ENCODE peak calls at places on chromosomes 6 and 20, in eight cellular contexts. Z is uterus, O is GM23338, F is colonic mucosa, Q is A549, I is adrenal gland, R is astrocyte of the cerebellum, D is PC-9. X is an unnamed sample.

GRCh38 chr6:140271759-140272377 is 897.4 kb upstream of the CITED2 start:
- DNase-seq in Q (no peak), O (no peak), F (no peak), I (no peak), R (no peak), D (no peak), Z (no peak), X (no peak)

GRCh38 chr6:44456070-44456965 is 68.8 kb downstream of the CDC5L start:
- DNase-seq in F (peak), Q (peak), O (peak), I (peak), R (no peak), D (peak), Z (no peak), X (peak)

GRCh38 chr20:53865905-53866786 is 204.2 kb downstream of the BCAS1 start:
- DNase-seq in R (no peak), Z (peak), O (peak), F (peak), Q (peak), I (peak), D (peak), X (peak)

GRCh38 chr6:118668761-118669411 is 17.5 kb upstream of the CEP85L start:
- DNase-seq in Q (no peak), I (no peak), O (no peak), R (peak), Z (no peak), F (no peak), D (no peak), X (peak)

GRCh38 chr6:138795809-138796469 is at the start of gene ECT2L:
- DNase-seq in F (peak), O (peak), I (peak), Q (no peak), Z (peak), R (no peak), D (peak), X (peak)

GRCh38 chr6:106178900-106179299 is 92.8 kb downstream of the PRDM1 start:
- DNase-seq in I (no peak), D (no peak), F (no peak), Q (no peak), R (no peak), O (no peak), Z (no peak), X (no peak)

GRCh38 chr6:62328607-62329006 is 42.6 kb upstream of the KHDRBS2 start:
- DNase-seq in I (no peak), R (no peak), Z (no peak), D (no peak), F (no peak), Q (no peak), O (no peak), X (no peak)

GRCh38 chr6:108805611-108806181 is 42.5 kb upstream of the ARMC2 start:
- DNase-seq in Z (no peak), F (no peak), R (no peak), Q (no peak), D (no peak), O (no peak), I (peak), X (no peak)

GRCh38 chr6:6724319-6725119 is 136.0 kb downstream of the LY86 start:
- DNase-seq in R (peak), Q (peak), Z (peak), O (peak), D (peak), I (peak), F (peak), X (peak)

GRCh38 chr20:37395411-37395800 is 49.5 kb downstream of the SRC start:
- DNase-seq in I (no peak), F (no peak), R (no peak), Z (no peak), D (no peak), Q (no peak), O (no peak), X (no peak)

GRCh38 chr6:33988121-33989015 is 157.5 kb downstream of the GRM4 start:
- DNase-seq in Q (no peak), D (no peak), F (peak), Z (peak), O (no peak), I (no peak), R (no peak), X (no peak)

GRCh38 chr6:2752477-2753115 is 1.9 kb upstream of the MYLK4 start:
- DNase-seq in Q (no peak), R (no peak), Z (no peak), F (no peak), D (no peak), O (no peak), I (no peak), X (no peak)

GRCh38 chr20:57503035-57503658 is 21.8 kb downstream of the CTCFL start:
- DNase-seq in R (no peak), D (no peak), I (no peak), Q (no peak), F (no peak), O (no peak), Z (no peak), X (no peak)

GRCh38 chr6:124076336-124077048 is 272.8 kb downstream of the NKAIN2 start:
- DNase-seq in Q (no peak), O (no peak), R (peak), D (no peak), Z (no peak), I (no peak), F (no peak), X (no peak)

GRCh38 chr6:120410586-120410985 is 923.7 kb downstream of the TBC1D32 start:
- DNase-seq in R (no peak), Q (no peak), O (no peak), D (no peak), F (no peak), I (no peak), Z (no peak), X (no peak)

GRCh38 chr6:25061289-25061945 is 125.7 kb upstream of the RIPOR2 start:
- DNase-seq in O (peak), Z (no peak), F (no peak), D (no peak), I (no peak), Q (no peak), R (peak), X (peak)

GRCh38 chr20:36264426-36265246 is 28.4 kb downstream of the AAR2 start:
- DNase-seq in Q (no peak), I (no peak), R (no peak), Z (no peak), O (no peak), F (no peak), D (no peak), X (no peak)

GRCh38 chr6:4270799-4271198 is 135.4 kb upstream of the ECI2 start:
- DNase-seq in R (peak), Q (no peak), D (no peak), I (peak), O (no peak), Z (no peak), F (no peak), X (peak)

GRCh38 chr20:47540443-47541354 is 39.0 kb downstream of the NCOA3 start:
- DNase-seq in I (no peak), O (no peak), D (no peak), Q (peak), Z (no peak), F (no peak), R (no peak), X (no peak)

GRCh38 chr20:10524034-10524476 is 89.0 kb downstream of the SLX4IP start:
- DNase-seq in R (peak), I (peak), Q (no peak), Z (peak), O (peak), F (no peak), D (no peak), X (peak)

GRCh38 chr6:71977860-71978259 is 91.5 kb downstream of the RIMS1 start:
- DNase-seq in Z (no peak), F (no peak), D (no peak), O (no peak), R (no peak), I (no peak), Q (no peak), X (no peak)

GRCh38 chr6:84065718-84066290 is 32.2 kb downstream of the MRAP2 start:
- DNase-seq in D (no peak), Q (no peak), F (no peak), I (no peak), O (no peak), R (no peak), Z (no peak), X (peak)

GRCh38 chr20:5918856-5919633 is 31.3 kb downstream of the TRMT6 start:
- DNase-seq in I (no peak), Q (peak), O (no peak), Z (no peak), F (no peak), R (peak), D (no peak), X (peak)

GRCh38 chr20:44830523-44830922 is 20.2 kb upstream of the RIMS4 start:
- DNase-seq in O (no peak), F (no peak), D (no peak), I (no peak), R (no peak), Q (no peak), Z (no peak), X (no peak)

GRCh38 chr20:44828640-44829039 is 18.3 kb upstream of the RIMS4 start:
- DNase-seq in D (no peak), Q (no peak), I (no peak), Z (no peak), R (no peak), O (no peak), F (no peak), X (no peak)

GRCh38 chr20:44830995-44831394 is 20.6 kb upstream of the RIMS4 start:
- DNase-seq in I (no peak), O (no peak), Q (no peak), F (no peak), Z (no peak), D (no peak), R (no peak), X (no peak)

GRCh38 chr20:44829688-44830087 is 19.3 kb upstream of the RIMS4 start:
- DNase-seq in O (no peak), I (no peak), Q (no peak), F (no peak), R (no peak), Z (no peak), D (no peak), X (no peak)

GRCh38 chr20:44827401-44827800 is 17.1 kb upstream of the RIMS4 start:
- DNase-seq in D (no peak), Q (no peak), Z (no peak), F (no peak), I (no peak), O (no peak), R (no peak), X (no peak)
- H3K4me3 ChIP-seq in D (no peak), Q (no peak), Z (no peak), F (no peak), I (no peak), O (no peak), R (no peak), X (no peak)

DNA sequence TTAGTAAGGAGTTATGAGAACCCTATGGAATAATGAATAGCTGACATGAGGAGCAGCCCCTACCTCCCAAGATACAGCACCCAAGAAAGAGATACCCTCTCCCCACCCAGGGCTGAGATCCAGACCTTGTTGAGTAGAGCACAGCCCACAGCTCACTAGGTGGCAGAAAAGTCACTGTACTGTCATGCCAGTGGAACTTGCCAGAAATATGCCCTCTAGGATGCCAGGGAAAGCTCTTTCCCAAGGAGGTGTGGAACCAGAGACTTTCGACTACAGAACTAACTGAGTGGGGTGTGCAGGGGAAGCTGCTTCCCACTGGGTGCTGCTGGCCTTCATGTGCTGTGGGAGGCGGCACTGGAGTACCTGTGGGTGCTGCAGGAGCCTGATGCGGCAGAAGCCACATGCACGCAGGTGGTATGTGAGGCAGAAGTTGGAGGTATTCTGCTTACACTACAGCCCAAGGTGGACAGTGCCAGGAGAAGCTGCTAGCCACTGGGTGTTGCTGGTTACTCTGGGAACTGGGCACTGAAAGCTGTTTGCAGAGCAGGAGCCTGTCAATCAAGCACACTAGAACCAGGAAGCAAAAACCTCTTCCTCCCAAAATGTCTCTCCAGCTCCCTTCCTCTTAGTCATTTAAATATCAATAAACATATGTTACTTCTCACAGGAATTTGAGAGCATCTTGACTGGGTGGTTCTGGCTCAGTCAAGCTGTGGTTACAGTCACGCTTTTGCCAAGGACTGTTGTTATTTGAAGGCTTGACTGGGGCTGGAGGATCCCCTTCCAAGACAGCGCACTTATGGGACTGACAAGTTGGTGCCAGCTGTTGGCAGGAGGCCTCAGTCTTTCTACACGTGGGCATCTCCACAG is 17.9 kb downstream of the ARMC12 start:
- DNase-seq in Z (no peak), O (no peak), Q (no peak), R (no peak), D (peak), F (no peak), I (no peak), X (peak)
- TF ChIP-seq CTCF in Z (no peak), O (no peak), Q (no peak), R (no peak), D (no peak), F (no peak), I (no peak), X (no peak)

GRCh38 chr20:44185574-44185973 is 1.4 kb downstream of the JPH2 start:
- DNase-seq in Q (no peak), D (no peak), O (no peak), R (no peak), I (no peak), Z (no peak), F (no peak), X (no peak)
- H3K4me3 ChIP-seq in Q (no peak), D (peak), O (no peak), R (no peak), I (no peak), Z (peak), F (no peak), X (peak)

DNA sequence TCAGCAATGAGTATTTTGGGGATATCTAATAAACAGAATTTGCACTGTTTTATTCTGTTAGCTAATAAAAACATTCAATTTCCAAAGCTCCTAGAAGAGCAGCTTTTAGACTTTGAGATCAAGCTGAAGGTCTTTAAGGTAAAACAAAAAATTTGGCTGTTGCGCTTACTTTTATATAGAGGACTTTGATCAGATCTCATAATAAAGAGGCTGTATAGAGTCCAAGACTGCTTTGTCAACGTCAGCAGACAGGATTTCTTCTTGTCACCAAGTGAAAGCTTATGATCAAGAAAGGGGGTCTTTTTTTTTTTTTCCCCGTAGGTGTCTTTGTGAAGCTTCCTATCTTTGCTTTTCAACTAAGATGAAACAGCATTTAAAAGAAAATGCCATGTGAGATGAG is 556.5 kb upstream of the SLC35B3 start:
- DNase-seq in Z (no peak), F (no peak), D (no peak), R (no peak), I (no peak), O (no peak), Q (no peak), X (no peak)
- TF ChIP-seq CTCF in Z (no peak), F (no peak), D (no peak), R (no peak), I (no peak), O (no peak), Q (no peak), X (no peak)